ENCODE peak calls at places on chromosomes 16 and 17, in ten cellular contexts. N is GOT3, W is LoVo, S is NCI-H226, J is NCI-H2029, F is fibroblast of lung, U is endothelial cell, A is GDM1, E is left ventricle myocardium superior, P is nucleus accumbens. Z is an unnamed sample.

GRCh38 chr16:65178151-65178550 is 56.3 kb upstream of the CDH11 start:
- DNase-seq in N (no peak), W (no peak), S (peak), J (no peak), F (peak), U (no peak), A (no peak), E (no peak), P (no peak), Z (no peak)

GRCh38 chr17:82222816-82223215 is 6.0 kb upstream of the SLC16A3 start:
- DNase-seq in N (no peak), W (no peak), S (no peak), J (no peak), F (no peak), U (no peak), A (no peak), E (no peak), P (no peak), Z (no peak)

GRCh38 chr17:81655378-81656117 is 794 bp downstream of the PDE6G start:
- DNase-seq in N (no peak), W (no peak), S (no peak), J (no peak), F (no peak), U (no peak), A (no peak), E (no peak), P (no peak), Z (no peak)

GRCh38 chr17:14471052-14471451 is 170.2 kb downstream of the HS3ST3B1 start:
- DNase-seq in N (no peak), W (no peak), S (no peak), J (no peak), F (peak), U (no peak), A (no peak), E (no peak), P (no peak), Z (no peak)

GRCh38 chr16:25007284-25007984 is 7.7 kb downstream of the ARHGAP17 start:
- DNase-seq in N (no peak), W (no peak), S (peak), J (no peak), F (peak), U (no peak), A (no peak), E (no peak), P (no peak), Z (no peak)

GRCh38 chr16:75627856-75628255 is 4.8 kb upstream of the ADAT1 start:
- DNase-seq in N (no peak), W (no peak), S (peak), J (no peak), F (peak), U (no peak), A (no peak), E (no peak), P (no peak), Z (no peak)

GRCh38 chr17:56593073-56593740 is at the start of gene NOG:
- DNase-seq in N (no peak), W (peak), S (peak), J (no peak), F (peak), U (peak), A (peak), E (peak), P (peak), Z (peak)

GRCh38 chr16:88726408-88726749 is 20.1 kb downstream of the CTU2 start:
- DNase-seq in N (no peak), W (no peak), S (no peak), J (no peak), F (no peak), U (no peak), A (no peak), E (no peak), P (no peak), Z (no peak)

GRCh38 chr17:6496636-6497441 is 52.6 kb downstream of the PIMREG start:
- DNase-seq in N (no peak), W (no peak), S (no peak), J (no peak), F (no peak), U (no peak), A (no peak), E (no peak), P (peak), Z (no peak)

GRCh38 chr17:38748329-38749221 is at the start of gene PCGF2:
- DNase-seq in N (no peak), W (peak), S (peak), J (peak), F (peak), U (peak), A (peak), E (peak), P (peak), Z (no peak)

GRCh38 chr17:7842950-7843535 is 9.0 kb downstream of the KDM6B start:
- DNase-seq in N (peak), W (peak), S (peak), J (peak), F (peak), U (peak), A (peak), E (peak), P (peak), Z (no peak)

GRCh38 chr17:80629298-80630028 is 84.8 kb downstream of the RPTOR start:
- DNase-seq in N (no peak), W (no peak), S (no peak), J (no peak), F (no peak), U (no peak), A (no peak), E (no peak), P (no peak), Z (no peak)

GRCh38 chr17:46756061-46756735 is 62.3 kb downstream of the WNT3 start:
- DNase-seq in N (no peak), W (no peak), S (no peak), J (no peak), F (no peak), U (no peak), A (no peak), E (no peak), P (no peak), Z (no peak)

GRCh38 chr16:65722429-65722828 is 600.6 kb upstream of the CDH11 start:
- DNase-seq in N (no peak), W (no peak), S (no peak), J (no peak), F (no peak), U (no peak), A (no peak), E (no peak), P (no peak), Z (no peak)

GRCh38 chr17:17628388-17629008 is 37.0 kb upstream of the PEMT start:
- DNase-seq in N (no peak), W (peak), S (no peak), J (no peak), F (no peak), U (no peak), A (no peak), E (no peak), P (no peak), Z (peak)

GRCh38 chr17:60169921-60170817 is 20.4 kb downstream of the CA4 start:
- DNase-seq in N (no peak), W (peak), S (peak), J (no peak), F (no peak), U (no peak), A (no peak), E (peak), P (peak), Z (no peak)

GRCh38 chr17:49915670-49916069 is 53.3 kb upstream of the DLX4 start:
- DNase-seq in N (no peak), W (no peak), S (no peak), J (no peak), F (no peak), U (no peak), A (no peak), E (no peak), P (no peak), Z (no peak)

GRCh38 chr16:14564881-14565687 is 65.0 kb downstream of the PARN start:
- DNase-seq in N (no peak), W (no peak), S (no peak), J (peak), F (peak), U (no peak), A (no peak), E (no peak), P (no peak), Z (no peak)

GRCh38 chr16:66357523-66357928 is 9.0 kb upstream of the CDH5 start:
- DNase-seq in N (peak), W (peak), S (peak), J (no peak), F (peak), U (peak), A (peak), E (no peak), P (peak), Z (peak)

GRCh38 chr17:79997004-79997673 is 38.5 kb downstream of the TBC1D16 start:
- DNase-seq in N (no peak), W (no peak), S (no peak), J (no peak), F (no peak), U (no peak), A (peak), E (no peak), P (no peak), Z (no peak)

GRCh38 chr16:11677959-11678881 is 10.0 kb downstream of the SNN start:
- DNase-seq in N (no peak), W (no peak), S (no peak), J (no peak), F (no peak), U (no peak), A (no peak), E (no peak), P (no peak), Z (peak)

GRCh38 chr16:66382966-66383299 is 16.4 kb downstream of the CDH5 start:
- DNase-seq in N (no peak), W (peak), S (peak), J (no peak), F (peak), U (no peak), A (no peak), E (no peak), P (no peak), Z (no peak)

GRCh38 chr16:14077918-14078317 is 6.8 kb downstream of the MRTFB start:
- DNase-seq in N (no peak), W (no peak), S (no peak), J (no peak), F (no peak), U (no peak), A (no peak), E (no peak), P (no peak), Z (no peak)